ENCODE peak calls at places on chromosome 1, in five cellular contexts. Q is tibial nerve; J is fibroblast of the conjunctiva; I is activated CD4-positive, alpha-beta T cell treated with anti-CD3 and anti-CD28 coated beads, Interleukin-2, amount 50 U/mL, for 48 hours; P is NCI-H345. T is an unnamed sample.

GRCh38 chr1:28132110-28132897 is 43.9 kb upstream of the EYA3 start:
- DNase-seq in Q (no peak), J (no peak), I (no peak), P (no peak), T (no peak)

GRCh38 chr1:71668059-71668458 is 587.2 kb upstream of the ZRANB2 start:
- DNase-seq in Q (no peak), J (no peak), I (no peak), P (peak), T (no peak)

GRCh38 chr1:232953176-232953524 is 2.7 kb downstream of the NTPCR start:
- DNase-seq in Q (no peak), J (no peak), I (no peak), P (no peak), T (no peak)

GRCh38 chr1:93641527-93641926 is 40.1 kb downstream of the BCAR3 start:
- DNase-seq in Q (no peak), J (no peak), I (no peak), P (no peak), T (no peak)

GRCh38 chr1:19511117-19511516 is 25.8 kb upstream of the CAPZB start:
- DNase-seq in Q (no peak), J (no peak), I (no peak), P (no peak), T (no peak)

GRCh38 chr1:29806646-29807319 is 570.5 kb downstream of the PTPRU start:
- DNase-seq in Q (no peak), J (no peak), I (no peak), P (no peak), T (no peak)

GRCh38 chr1:216461466-216461865 is 38.2 kb upstream of the USH2A start:
- DNase-seq in Q (no peak), J (no peak), I (no peak), P (no peak), T (no peak)

GRCh38 chr1:90706437-90707362 is 10.4 kb downstream of the BARHL2 start:
- DNase-seq in Q (no peak), J (no peak), I (no peak), P (peak), T (no peak)

GRCh38 chr1:78540056-78540455 is 49.3 kb downstream of the PTGFR start:
- DNase-seq in Q (no peak), J (peak), I (no peak), P (no peak), T (no peak)

GRCh38 chr1:25565188-25565591 is 21.8 kb downstream of the LDLRAP1 start:
- DNase-seq in Q (no peak), J (no peak), I (peak), P (no peak), T (no peak)